ENCODE peak calls at places on chromosome 9, in nine cellular contexts. E, B, Z, G, F, O, U, V and W are unnamed samples.
A peak's percentile ranks its signal among the peaks of the same experiment; 100 is the strongest.

GRCh38 chr9:133715866-133716563 is 22.1 kb downstream of the SARDH start:
- DNase-seq in U (peak; percentile 61), G (no peak), B (peak; percentile 82), F (peak; percentile 73), V (no peak), E (no peak), O (no peak), Z (peak; percentile 66), W (no peak)

GRCh38 chr9:117160254-117160653 is 254.6 kb downstream of the ASTN2 start:
- DNase-seq in G (no peak), B (no peak), O (no peak), E (no peak), Z (no peak), U (no peak), F (no peak), V (peak; percentile 11), W (no peak)

GRCh38 chr9:134275379-134275778 is 50.9 kb upstream of the RXRA start:
- DNase-seq in F (peak; percentile 31), O (no peak), Z (no peak), E (no peak), B (no peak), V (no peak), G (no peak), U (no peak), W (no peak)

GRCh38 chr9:72888032-72888431 is 64.8 kb downstream of the ALDH1A1 start:
- DNase-seq in U (no peak), Z (no peak), G (no peak), V (no peak), E (no peak), O (no peak), B (no peak), F (no peak), W (no peak)

GRCh38 chr9:114059047-114059803 is 18.9 kb downstream of the AMBP start:
- DNase-seq in V (no peak), B (no peak), G (no peak), O (peak; percentile 68), U (no peak), E (no peak), Z (peak; percentile 17), F (no peak), W (no peak)

GRCh38 chr9:91919621-91920020 is 30.4 kb downstream of the ROR2 start:
- DNase-seq in F (no peak), B (no peak), Z (no peak), E (no peak), O (no peak), V (no peak), U (no peak), G (no peak), W (no peak)

GRCh38 chr9:86521936-86522335 is 167.7 kb upstream of the TUT7 start:
- DNase-seq in E (no peak), G (no peak), F (no peak), O (no peak), Z (no peak), B (no peak), V (no peak), U (no peak), W (no peak)

GRCh38 chr9:127928232-127929043 is 2.1 kb downstream of the PIP5KL1 start:
- DNase-seq in V (peak; percentile 52), F (no peak), B (no peak), E (no peak), O (no peak), G (no peak), U (no peak), Z (no peak), W (no peak)

GRCh38 chr9:124286292-124286931 is 28.7 kb downstream of the NEK6 start:
- DNase-seq in E (peak; percentile 58), U (no peak), B (peak; percentile 92), G (peak; percentile 36), O (peak; percentile 81), F (no peak), Z (peak; percentile 52), V (peak; percentile 73), W (no peak)

GRCh38 chr9:135248721-135249120 is 161.3 kb downstream of the OLFM1 start:
- DNase-seq in G (no peak), E (no peak), Z (no peak), V (no peak), U (peak; percentile 39), B (no peak), F (no peak), O (no peak), W (no peak)

GRCh38 chr9:967851-968641 is 8.4 kb upstream of the DMRT3 start:
- DNase-seq in V (no peak), G (no peak), O (no peak), Z (no peak), B (no peak), F (no peak), U (no peak), E (no peak), W (no peak)

GRCh38 chr9:117278020-117278419 is 136.8 kb downstream of the ASTN2 start:
- DNase-seq in E (no peak), V (no peak), B (no peak), Z (no peak), O (no peak), G (no peak), F (no peak), U (no peak), W (no peak)

GRCh38 chr9:75200892-75201470 is 112.7 kb downstream of the OSTF1 start:
- DNase-seq in B (peak; percentile 17), G (no peak), Z (no peak), U (no peak), F (no peak), E (no peak), V (peak; percentile 61), O (no peak), W (peak; percentile 4)

GRCh38 chr9:136107953-136108647 is 10.6 kb downstream of the TMEM250 start:
- DNase-seq in Z (no peak), E (no peak), B (no peak), G (no peak), O (no peak), V (no peak), F (peak; percentile 95), U (no peak), W (no peak)

GRCh38 chr9:93096131-93096802 is at the start of gene CARD19:
- DNase-seq in V (peak; percentile 42), Z (no peak), B (peak; percentile 54), E (no peak), G (no peak), O (no peak), F (peak; percentile 43), U (peak; percentile 87), W (no peak)

GRCh38 chr9:95584176-95584575 is 67.4 kb upstream of the PTCH1 start:
- DNase-seq in Z (no peak), O (no peak), U (no peak), G (no peak), F (no peak), E (no peak), B (peak; percentile 99), V (no peak), W (no peak)

GRCh38 chr9:4508907-4509589 is 18.8 kb downstream of the SLC1A1 start:
- DNase-seq in U (no peak), O (no peak), G (no peak), Z (no peak), V (no peak), B (no peak), F (no peak), E (no peak), W (no peak)

GRCh38 chr9:14340994-14341393 is 27.1 kb upstream of the NFIB start:
- DNase-seq in B (no peak), E (no peak), V (no peak), U (no peak), O (no peak), F (no peak), Z (no peak), G (no peak), W (no peak)

GRCh38 chr9:69871143-69871834 is 50.7 kb downstream of the CFAP95 start:
- DNase-seq in F (no peak), E (no peak), V (no peak), G (no peak), Z (no peak), B (no peak), O (no peak), U (no peak), W (no peak)

GRCh38 chr9:21817176-21817575 is 14.7 kb downstream of the MTAP start:
- DNase-seq in U (no peak), O (no peak), E (no peak), Z (no peak), F (no peak), B (no peak), V (no peak), G (peak; percentile 53), W (no peak)

GRCh38 chr9:21974230-21974541 is 20.0 kb downstream of the CDKN2A start:
- DNase-seq in V (no peak), B (peak; percentile 43), O (no peak), G (no peak), F (no peak), E (no peak), U (no peak), Z (no peak), W (no peak)

GRCh38 chr9:82320566-82320965 is 332.0 kb downstream of the SPATA31D1 start:
- DNase-seq in U (no peak), O (no peak), Z (no peak), G (no peak), B (no peak), E (no peak), F (no peak), V (no peak), W (no peak)

GRCh38 chr9:81559741-81560140 is 129.6 kb downstream of the TLE1 start:
- DNase-seq in Z (no peak), E (no peak), V (peak; percentile 77), B (peak; percentile 94), F (no peak), U (no peak), O (no peak), G (no peak), W (no peak)

GRCh38 chr9:18909140-18910018 is 123.6 kb downstream of the SAXO1 start:
- DNase-seq in V (no peak), B (no peak), Z (no peak), G (no peak), F (no peak), U (no peak), O (no peak), E (no peak), W (no peak)

GRCh38 chr9:125749951-125750655 is 2.9 kb downstream of the PBX3 start:
- DNase-seq in G (no peak), V (no peak), O (no peak), U (no peak), F (no peak), Z (no peak), E (no peak), B (no peak), W (no peak)

GRCh38 chr9:36970007-36970888 is 63.8 kb downstream of the PAX5 start:
- DNase-seq in O (no peak), Z (no peak), B (no peak), U (no peak), V (peak; percentile 22), E (no peak), F (no peak), G (no peak), W (peak; percentile 46)